ENCODE peak calls at places on chromosomes 11 and 22, in four cellular contexts. T, G, S and H are unnamed samples.

GRCh38 chr11:113871331-113871730 is 4.0 kb downstream of the USP28 start:
- DNase-seq in G (no peak), S (no peak), T (no peak), H (no peak)

GRCh38 chr22:37790234-37790633 is 17.5 kb upstream of the GCAT start:
- DNase-seq in S (no peak), G (no peak), T (no peak), H (no peak)

GRCh38 chr11:72721689-72722049 is 30.5 kb downstream of the ARAP1 start:
- DNase-seq in S (peak), G (no peak), T (peak), H (peak)

GRCh38 chr22:44024288-44024908 is at the start of gene PARVB:
- DNase-seq in S (peak), G (peak), T (no peak), H (no peak)

GRCh38 chr11:17405232-17406005 is 17.0 kb upstream of the KCNJ11 start:
- DNase-seq in G (peak), S (peak), T (peak), H (no peak)

GRCh38 chr11:89293966-89294679 is 116.4 kb downstream of the TYR start:
- DNase-seq in T (no peak), S (no peak), G (no peak), H (peak)

GRCh38 chr11:66346476-66347424 is 679 bp downstream of the B4GAT1 start:
- DNase-seq in T (peak), S (peak), G (no peak), H (no peak)

GRCh38 chr22:29580200-29580810 is 608 bp downstream of the NIPSNAP1 start:
- DNase-seq in G (no peak), T (no peak), S (peak), H (no peak)

GRCh38 chr11:118126082-118126838 is 26.4 kb downstream of the SCN4B start:
- DNase-seq in S (no peak), G (peak), T (no peak), H (no peak)
- TF ChIP-seq POLR2AphosphoS5 in S (no peak), G (peak), T (no peak), H (no peak)

GRCh38 chr22:41907436-41908401 is 7.2 kb downstream of the SHISA8 start:
- DNase-seq in G (no peak), S (no peak), T (no peak), H (no peak)
- TF ChIP-seq POLR2AphosphoS5 in G (no peak), S (no peak), T (no peak), H (no peak)

GRCh38 chr22:23552573-23552972 is 27.5 kb downstream of the IGLL1 start:
- DNase-seq in S (no peak), T (no peak), G (no peak), H (no peak)

GRCh38 chr22:23553438-23553837 is 26.7 kb downstream of the IGLL1 start:
- DNase-seq in S (peak), T (no peak), G (no peak), H (peak)

GRCh38 chr22:23549198-23549595 is 30.9 kb downstream of the IGLL1 start:
- DNase-seq in G (no peak), S (peak), T (no peak), H (peak)

GRCh38 chr22:23550049-23550650 is 29.9 kb downstream of the IGLL1 start:
- DNase-seq in T (no peak), G (no peak), S (no peak), H (no peak)

DNA sequence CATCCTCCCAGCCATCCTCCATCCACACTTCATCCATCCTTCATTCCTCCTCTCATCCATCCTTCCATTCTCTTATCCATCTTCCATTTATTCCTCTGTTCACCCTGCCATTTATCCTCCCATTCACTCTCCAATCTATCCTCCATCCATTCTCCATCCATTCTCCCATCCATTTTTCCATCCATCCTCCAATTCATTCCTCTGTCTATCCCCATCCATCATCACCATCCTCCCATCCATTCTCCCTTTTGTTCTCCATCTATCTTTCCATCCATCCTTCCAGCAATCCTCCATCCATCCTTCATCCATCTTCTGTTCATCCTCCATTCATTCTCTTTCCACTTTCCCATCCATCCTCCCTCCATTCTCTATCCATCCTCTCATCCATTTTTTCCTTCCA is 28.7 kb downstream of the IGLL1 start:
- DNase-seq in S (no peak), T (no peak), G (no peak), H (no peak)
- TF ChIP-seq POLR2AphosphoS5 in S (no peak), T (no peak), G (no peak), H (no peak)

DNA sequence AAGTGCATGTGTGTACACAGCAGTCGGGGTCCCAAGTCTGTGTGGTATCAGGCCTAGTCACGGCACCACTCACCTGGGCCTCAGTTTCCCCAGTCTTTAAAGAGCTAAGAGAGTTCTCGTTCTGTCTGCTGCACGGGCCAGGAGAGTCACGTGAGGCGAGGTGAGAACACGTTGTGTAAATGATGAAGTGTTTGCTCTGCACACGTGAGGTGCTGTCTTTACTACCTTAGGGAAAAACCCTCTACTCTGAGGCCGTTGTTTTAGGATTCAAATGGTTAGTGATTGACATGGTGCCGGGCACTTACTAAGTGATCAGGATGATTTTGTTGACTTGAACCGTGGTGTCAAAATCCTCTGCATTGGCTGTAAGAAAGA is 86.5 kb upstream of the PPARA start:
- DNase-seq in G (no peak), S (peak), T (peak), H (peak)
- TF ChIP-seq POLR2AphosphoS5 in G (no peak), S (no peak), T (no peak), H (no peak)

DNA sequence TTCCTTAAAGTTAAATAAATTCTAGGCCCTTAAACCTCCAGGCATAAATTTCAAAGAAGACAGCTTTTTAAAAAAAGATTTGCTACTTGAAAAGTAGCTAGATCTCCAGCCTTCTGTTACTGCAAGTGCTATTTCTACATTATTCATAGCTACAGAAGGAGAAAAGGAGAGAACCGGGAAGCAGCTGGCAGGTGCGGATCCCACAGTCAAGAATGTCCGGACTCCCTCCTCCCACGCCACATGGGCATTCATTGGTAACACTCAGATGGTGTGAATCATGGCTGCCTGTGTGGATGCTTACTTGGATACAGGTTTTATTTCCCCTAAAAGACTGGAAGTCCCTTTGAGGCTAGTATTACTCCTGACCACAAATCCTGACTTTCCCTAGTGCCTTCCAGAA is 39.5 kb upstream of the YPEL1 start:
- DNase-seq in T (no peak), S (no peak), G (no peak), H (peak)
- TF ChIP-seq POLR2AphosphoS5 in T (no peak), S (no peak), G (no peak), H (no peak)

DNA sequence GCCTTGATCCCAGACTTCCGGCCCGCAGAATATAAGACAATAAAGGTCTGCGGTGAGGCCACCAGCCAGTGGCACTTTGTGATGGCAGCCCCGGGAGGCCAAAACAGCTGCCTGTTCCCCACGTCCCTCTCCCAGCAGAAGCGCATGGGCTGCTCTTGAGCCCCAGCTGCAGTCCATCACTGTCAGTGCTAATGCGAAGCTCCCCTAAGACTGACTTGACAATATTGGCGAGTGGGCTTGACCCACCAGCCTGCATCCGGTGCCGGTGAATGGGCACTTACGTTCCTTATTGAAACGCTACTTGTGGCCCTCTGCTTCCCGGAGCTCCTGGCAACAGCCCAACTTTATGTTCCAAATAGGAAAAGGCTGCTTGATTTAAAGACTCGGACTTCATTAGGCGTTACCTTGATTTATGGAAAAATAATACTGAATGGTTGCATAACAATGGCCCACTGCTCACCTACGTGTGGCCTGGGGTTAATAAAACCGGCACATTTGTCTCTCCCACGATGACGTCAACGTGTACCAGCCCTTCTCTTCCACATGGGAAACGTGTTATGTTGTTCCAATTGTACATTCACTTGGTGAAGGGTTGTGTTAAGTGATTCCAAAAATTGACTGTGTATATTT is 93.4 kb upstream of the SEPTIN5 start:
- DNase-seq in G (no peak), T (no peak), S (no peak), H (no peak)
- TF ChIP-seq POLR2AphosphoS5 in G (no peak), T (no peak), S (peak), H (no peak)

DNA sequence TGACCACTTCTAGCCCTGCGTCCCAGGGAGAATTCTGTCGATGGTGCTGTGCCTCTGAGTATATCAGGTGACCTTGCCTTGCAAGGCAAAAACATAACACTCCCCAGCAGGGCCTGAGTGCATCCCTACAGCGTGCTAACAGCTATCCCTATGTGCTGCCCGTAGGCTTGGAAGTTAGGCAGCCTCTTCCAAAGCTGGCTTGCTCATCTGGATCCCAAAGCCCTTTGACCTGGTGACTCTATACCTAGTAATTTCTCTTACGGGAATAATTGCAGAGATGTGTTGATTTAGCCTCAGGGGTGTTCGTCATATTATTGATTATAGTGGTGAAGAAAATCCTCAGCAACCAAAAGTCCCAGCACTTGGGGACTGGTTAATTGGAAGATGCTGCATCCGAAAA is 32.6 kb upstream of the CRYBB3 start:
- DNase-seq in T (no peak), S (no peak), G (no peak), H (no peak)
- TF ChIP-seq POLR2AphosphoS5 in T (no peak), S (no peak), G (no peak), H (no peak)

GRCh38 chr11:873723-874122 is 31.1 kb downstream of the TSPAN4 start:
- DNase-seq in G (no peak), T (no peak), S (no peak), H (no peak)
- TF ChIP-seq POLR2AphosphoS5 in G (no peak), T (no peak), S (no peak), H (no peak)

GRCh38 chr11:68295271-68295670 is 17.1 kb upstream of the LRP5 start:
- DNase-seq in G (no peak), S (no peak), T (no peak), H (no peak)

GRCh38 chr11:68295940-68296339 is 16.5 kb upstream of the LRP5 start:
- DNase-seq in G (no peak), T (no peak), S (no peak), H (no peak)

GRCh38 chr11:68297494-68297811 is 14.9 kb upstream of the LRP5 start:
- DNase-seq in G (no peak), S (no peak), T (no peak), H (no peak)

GRCh38 chr11:68297052-68297378 is 15.4 kb upstream of the LRP5 start:
- DNase-seq in S (no peak), G (no peak), T (no peak), H (no peak)

DNA sequence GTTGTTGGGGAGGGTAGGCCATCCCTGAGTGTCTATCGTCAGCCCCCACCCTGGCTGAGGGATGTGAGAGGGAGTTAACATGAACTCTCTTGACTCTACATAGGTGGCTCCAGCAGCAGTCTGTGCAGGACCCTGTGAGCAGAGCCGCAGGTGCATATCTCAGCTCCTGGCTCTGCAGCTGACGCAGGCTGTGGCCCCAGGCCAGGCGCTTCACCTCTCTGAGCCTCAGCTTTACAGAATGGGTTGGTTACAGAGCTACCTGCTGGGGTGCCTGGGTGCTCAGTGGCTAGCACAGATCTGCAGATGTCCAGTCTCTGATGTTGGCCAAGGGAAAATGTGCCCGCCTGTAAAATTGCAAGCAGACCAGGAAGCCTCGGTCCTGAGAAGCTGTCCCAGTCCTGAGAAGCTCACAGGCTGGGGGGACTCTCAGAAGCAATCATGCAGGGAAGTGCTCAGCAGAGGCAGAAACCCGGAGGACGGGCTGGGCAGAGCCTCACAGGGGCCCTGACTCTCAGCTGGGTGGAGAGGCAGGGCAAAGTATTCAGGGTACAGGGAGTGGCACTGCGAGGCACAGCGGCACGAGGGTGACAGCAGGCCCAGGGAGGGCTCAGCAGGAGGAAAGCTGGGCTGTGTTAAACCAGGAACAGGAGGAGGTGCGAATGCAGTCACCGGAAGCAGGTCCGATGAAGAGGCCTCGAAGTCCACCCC is 15.9 kb upstream of the LRP5 start:
- DNase-seq in T (peak), S (no peak), G (no peak), H (no peak)
- TF ChIP-seq POLR2AphosphoS5 in T (no peak), S (no peak), G (no peak), H (no peak)